ENCODE peak calls at places on chromosomes 6 and 20, in seven cellular contexts. F is astrocyte of the cerebellum; M is foreskin fibroblast; D is H7; G is stimulated activated CD4-positive, alpha-beta T cell treated with anti-CD3 and anti-CD28 coated beads, Interleukin-4, amount 100 ng/mL, for 1 hour; Y is iPS-NIHi11; Z is erythroblast. C is an unnamed sample.

GRCh38 chr20:44832724-44833123 is 22.4 kb upstream of the RIMS4 start:
- DNase-seq in G (no peak), M (peak), D (no peak), Z (no peak), F (no peak), Y (peak), C (no peak)

GRCh38 chr6:159969921-159970320 is 1.0 kb downstream of the IGF2R start:
- DNase-seq in F (no peak), D (peak), G (no peak), Z (peak), M (peak), Y (peak), C (no peak)

GRCh38 chr6:83905648-83906047 is 46.2 kb downstream of the CYB5R4 start:
- DNase-seq in M (no peak), G (no peak), Z (no peak), Y (no peak), D (no peak), F (no peak), C (no peak)

GRCh38 chr20:10848810-10849370 is 175.1 kb upstream of the JAG1 start:
- DNase-seq in Y (no peak), D (no peak), G (no peak), F (peak), M (peak), Z (no peak), C (peak)

GRCh38 chr20:17636523-17637412 is 45.3 kb downstream of the RRBP1 start:
- DNase-seq in F (no peak), G (no peak), D (peak), Z (no peak), M (no peak), Y (peak), C (no peak)

GRCh38 chr6:47165918-47166317 is 123.8 kb upstream of the ADGRF1 start:
- DNase-seq in G (no peak), Z (no peak), M (no peak), D (no peak), F (no peak), Y (no peak), C (no peak)

GRCh38 chr6:5580736-5581568 is 319.6 kb downstream of the FARS2 start:
- DNase-seq in Y (no peak), Z (no peak), D (no peak), M (no peak), G (peak), F (no peak), C (no peak)

GRCh38 chr6:16130437-16130891 is 1.6 kb downstream of the MYLIP start:
- DNase-seq in F (no peak), D (no peak), G (no peak), Z (peak), Y (no peak), M (no peak), C (no peak)

GRCh38 chr6:158698876-158699440 is 49.1 kb downstream of the SYTL3 start:
- DNase-seq in F (no peak), Y (no peak), D (no peak), M (no peak), G (no peak), Z (no peak), C (no peak)

C was measured in non-pigmented ciliary epithelial cell.